ENCODE peak calls at places on chromosomes 7 and 10, in ten cellular contexts. P is fibroblast of lung, L is lung, G is IMR-90, Z is psoas muscle, U is NT2/D1, E is stomach, I is PC-3, C is hepatocyte, Q is GM23338. N is an unnamed sample. For H3K4me1, H3K36me3 and H3K27me3, the result is how much of the 10 kb centered on the place peaks cover.

GRCh38 chr7:108464743-108465142 is 8.5 kb upstream of the NRCAM start:
- DNase-seq in C (no peak), Q (no peak), P (peak), U (no peak), I (no peak), G (peak), Z (no peak), E (no peak), L (no peak), N (no peak)

GRCh38 chr7:131365876-131366275 is 38.2 kb downstream of the MKLN1 start:
- DNase-seq in P (peak), U (no peak), C (no peak), Q (no peak), G (peak), E (no peak), I (no peak), L (no peak), Z (no peak), N (no peak)

GRCh38 chr10:61464461-61465215 is 11.5 kb upstream of the TMEM26 start:
- DNase-seq in U (no peak), C (no peak), Z (no peak), G (peak), L (no peak), I (peak), P (peak), Q (no peak), E (no peak), N (no peak)

GRCh38 chr10:46553238-46554049 is 3.0 kb downstream of the GPRIN2 start:
- DNase-seq in Z (peak), P (no peak), I (no peak), G (no peak), L (peak), U (no peak), C (no peak), E (no peak), Q (no peak), N (peak)

GRCh38 chr7:128174391-128174790 is 66.7 kb upstream of the LEP start:
- DNase-seq in G (no peak), Q (no peak), Z (no peak), E (no peak), C (no peak), P (no peak), U (no peak), I (no peak), L (no peak), N (no peak)

GRCh38 chr7:128108641-128109423 is 77.6 kb upstream of the LRRC4 start:
- DNase-seq in U (no peak), E (no peak), P (no peak), I (no peak), Q (no peak), L (no peak), Z (no peak), C (no peak), G (no peak), N (no peak)

GRCh38 chr7:94060772-94061171 is 56.6 kb upstream of the BET1 start:
- DNase-seq in C (no peak), U (no peak), P (peak), Z (no peak), Q (no peak), L (no peak), I (peak), G (peak), E (no peak), N (no peak)

GRCh38 chr10:83274088-83274487 is 865.2 kb upstream of the GHITM start:
- DNase-seq in L (no peak), E (no peak), P (no peak), Q (no peak), C (no peak), Z (no peak), G (no peak), U (no peak), I (no peak), N (no peak)

GRCh38 chr10:62815373-62816111 is 624 bp downstream of the EGR2 start:
- DNase-seq in Z (no peak), C (peak), U (no peak), E (no peak), Q (peak), P (no peak), L (no peak), I (no peak), G (no peak), N (peak)

GRCh38 chr7:32670105-32670504 is 174.8 kb downstream of the AVL9 start:
- DNase-seq in Z (no peak), P (peak), G (peak), I (peak), C (peak), E (peak), Q (no peak), U (no peak), L (no peak), N (no peak)

GRCh38 chr7:140674899-140675701 is 2.4 kb downstream of the ADCK2 start:
- DNase-seq in C (peak), I (peak), L (no peak), G (peak), Z (no peak), E (no peak), Q (peak), U (peak), P (peak), N (no peak)

GRCh38 chr7:125611582-125611981 is 682.0 kb upstream of the POT1 start:
- DNase-seq in U (no peak), G (no peak), Z (no peak), L (no peak), Q (no peak), I (no peak), P (no peak), E (no peak), C (no peak), N (no peak)

GRCh38 chr10:102230861-102231356 is 4.8 kb downstream of the ELOVL3 start:
- DNase-seq in E (peak), C (peak), L (no peak), P (no peak), Z (peak), Q (peak), G (no peak), U (no peak), I (no peak), N (peak)

GRCh38 chr7:28615091-28615490 is 202.8 kb downstream of the CREB5 start:
- DNase-seq in G (no peak), I (peak), Q (peak), C (no peak), L (no peak), Z (no peak), U (peak), P (no peak), E (no peak), N (no peak)

GRCh38 chr10:71965623-71966022 is 1.4 kb downstream of the CHST3 start:
- DNase-seq in L (no peak), Z (no peak), I (no peak), G (no peak), U (no peak), C (no peak), E (no peak), P (no peak), Q (no peak), N (no peak)
- H3K4me1 ChIP-seq in L (under half), Z (under half), I (half or more), G (under half), U (under half), C (under half), E (half or more), P (under half), Q (under half), N (under half)

GRCh38 chr7:151374726-151375125 is 33.1 kb downstream of the NUB1 start:
- DNase-seq in G (no peak), Z (peak), E (no peak), L (no peak), Q (no peak), P (no peak), I (no peak), C (no peak), U (no peak), N (no peak)
- H3K36me3 ChIP-seq in G (under half), Z (under half), E (half or more), L (half or more), Q (under half), P (under half), I (under half), C (under half), U (half or more), N (under half)

DNA sequence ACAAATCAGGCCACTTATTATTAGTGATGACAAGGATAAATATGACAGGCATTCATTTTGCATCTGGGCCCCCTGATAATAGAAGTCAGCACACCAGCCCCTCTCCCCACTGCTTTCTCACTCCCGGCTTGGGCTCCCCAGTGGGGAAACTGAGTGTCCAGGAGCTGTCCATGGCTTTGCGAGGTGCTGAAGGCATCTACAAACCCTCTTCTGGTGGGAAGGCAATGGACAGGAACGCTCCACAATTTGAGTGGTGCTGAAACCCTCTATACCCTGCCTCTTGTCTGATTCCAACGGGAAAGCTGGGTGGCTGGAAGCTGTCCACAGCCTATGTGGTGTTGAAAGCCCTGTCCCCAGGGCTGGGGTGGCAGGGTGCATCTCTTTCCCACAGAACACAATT is 61.7 kb upstream of the PCBD1 start:
- DNase-seq in U (no peak), I (no peak), P (no peak), G (no peak), Q (no peak), C (no peak), Z (peak), E (no peak), L (no peak), N (no peak)
- H3K27me3 ChIP-seq in U (under half), I (under half), P (under half), G (under half), Q (under half), C (under half), Z (under half), E (under half), L (under half), N (under half)

DNA sequence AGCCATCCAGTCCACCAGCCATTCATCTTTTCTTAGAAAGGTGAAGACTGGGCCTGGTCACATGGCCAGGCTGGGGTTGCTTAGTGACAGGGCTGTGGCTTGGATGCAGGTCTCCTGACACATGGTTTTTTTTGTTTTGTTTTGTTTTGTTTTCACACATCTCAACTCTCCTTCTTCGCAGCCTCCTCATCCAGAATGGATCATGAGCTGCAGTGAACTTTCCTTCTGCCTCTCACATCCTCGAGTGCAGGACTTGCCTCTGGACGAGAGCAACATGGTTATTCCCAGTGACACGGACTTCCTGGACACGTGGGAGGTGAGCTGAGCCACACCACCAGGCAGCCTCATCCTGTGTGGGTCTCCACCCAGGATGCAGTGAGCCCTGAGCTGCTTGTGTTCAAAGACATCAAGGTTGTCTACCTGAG is 9.5 kb downstream of the AKR1E2 start:
- DNase-seq in L (peak), U (no peak), C (no peak), G (no peak), I (no peak), Z (no peak), E (no peak), P (no peak), Q (no peak), N (no peak)
- H3K4me1 ChIP-seq in L (under half), U (under half), C (under half), G (under half), I (under half), Z (under half), E (under half), P (under half), Q (under half), N (under half)

GRCh38 chr10:12214763-12215218 is 18.8 kb downstream of the CDC123 start:
- DNase-seq in G (peak), Q (peak), I (peak), Z (no peak), U (peak), P (peak), C (peak), L (no peak), E (no peak), N (no peak)
- H3K36me3 ChIP-seq in G (under half), Q (half or more), I (under half), Z (under half), U (half or more), P (under half), C (under half), L (under half), E (half or more), N (under half)